ENCODE peak calls at places on chromosomes 6 and 20, in seven cellular contexts. One of them, this sample, is unnamed.
A peak's percentile ranks its signal among the peaks of the same experiment; 100 is the strongest.

GRCh38 chr20:2379511-2380229 is 1.0 kb upstream of the TGM6 start:
- DNase-seq in stimulated activated CD8-positive, alpha-beta memory T cell treated with anti-CD3 and anti-CD28 coated beads, Interleukin-15, amount 100 ng/mL, for 24 hours: no peak
- DNase-seq in ACHN: no peak
- DNase-seq in hepatocyte: no peak
- DNase-seq in IMR-90: no peak
- DNase-seq in iPS DF 19.7: peak; percentile 30
- DNase-seq in stimulated activated naive CD8-positive, alpha-beta T cell treated with anti-CD3 and anti-CD28 coated beads, Interleukin-15, Interleukin-2, amounts not matched to agents 100 U/mL and 50 U/mL, for 24 hours: no peak
- DNase-seq in this sample: no peak

GRCh38 chr6:72760130-72760793 is 138.4 kb downstream of the KCNQ5 start:
- DNase-seq in hepatocyte: no peak
- DNase-seq in IMR-90: peak; percentile 11
- DNase-seq in stimulated activated naive CD8-positive, alpha-beta T cell treated with anti-CD3 and anti-CD28 coated beads, Interleukin-15, Interleukin-2, amounts not matched to agents 100 U/mL and 50 U/mL, for 24 hours: no peak
- DNase-seq in ACHN: no peak
- DNase-seq in iPS DF 19.7: no peak
- DNase-seq in stimulated activated CD8-positive, alpha-beta memory T cell treated with anti-CD3 and anti-CD28 coated beads, Interleukin-15, amount 100 ng/mL, for 24 hours: no peak
- DNase-seq in this sample: no peak

GRCh38 chr20:62920039-62920645 is 6.2 kb downstream of the DIDO1 start:
- DNase-seq in stimulated activated naive CD8-positive, alpha-beta T cell treated with anti-CD3 and anti-CD28 coated beads, Interleukin-15, Interleukin-2, amounts not matched to agents 100 U/mL and 50 U/mL, for 24 hours: no peak
- DNase-seq in ACHN: no peak
- DNase-seq in stimulated activated CD8-positive, alpha-beta memory T cell treated with anti-CD3 and anti-CD28 coated beads, Interleukin-15, amount 100 ng/mL, for 24 hours: no peak
- DNase-seq in iPS DF 19.7: no peak
- DNase-seq in IMR-90: no peak
- DNase-seq in hepatocyte: no peak
- DNase-seq in this sample: no peak

GRCh38 chr6:138821519-138821918 is 25.6 kb downstream of the ECT2L start:
- DNase-seq in ACHN: no peak
- DNase-seq in IMR-90: no peak
- DNase-seq in stimulated activated CD8-positive, alpha-beta memory T cell treated with anti-CD3 and anti-CD28 coated beads, Interleukin-15, amount 100 ng/mL, for 24 hours: no peak
- DNase-seq in stimulated activated naive CD8-positive, alpha-beta T cell treated with anti-CD3 and anti-CD28 coated beads, Interleukin-15, Interleukin-2, amounts not matched to agents 100 U/mL and 50 U/mL, for 24 hours: no peak
- DNase-seq in hepatocyte: no peak
- DNase-seq in iPS DF 19.7: no peak
- DNase-seq in this sample: no peak

GRCh38 chr6:142242269-142242668 is 59.5 kb upstream of the ADGRG6 start:
- DNase-seq in IMR-90: peak; percentile 64
- DNase-seq in ACHN: no peak
- DNase-seq in stimulated activated naive CD8-positive, alpha-beta T cell treated with anti-CD3 and anti-CD28 coated beads, Interleukin-15, Interleukin-2, amounts not matched to agents 100 U/mL and 50 U/mL, for 24 hours: no peak
- DNase-seq in hepatocyte: no peak
- DNase-seq in stimulated activated CD8-positive, alpha-beta memory T cell treated with anti-CD3 and anti-CD28 coated beads, Interleukin-15, amount 100 ng/mL, for 24 hours: no peak
- DNase-seq in iPS DF 19.7: no peak
- DNase-seq in this sample: no peak

GRCh38 chr20:19277381-19277780 is 64.9 kb downstream of the SLC24A3 start:
- DNase-seq in stimulated activated CD8-positive, alpha-beta memory T cell treated with anti-CD3 and anti-CD28 coated beads, Interleukin-15, amount 100 ng/mL, for 24 hours: no peak
- DNase-seq in ACHN: no peak
- DNase-seq in iPS DF 19.7: no peak
- DNase-seq in hepatocyte: no peak
- DNase-seq in stimulated activated naive CD8-positive, alpha-beta T cell treated with anti-CD3 and anti-CD28 coated beads, Interleukin-15, Interleukin-2, amounts not matched to agents 100 U/mL and 50 U/mL, for 24 hours: no peak
- DNase-seq in IMR-90: no peak
- DNase-seq in this sample: no peak

GRCh38 chr6:6916598-6916997 is 191.2 kb upstream of the RREB1 start:
- DNase-seq in stimulated activated CD8-positive, alpha-beta memory T cell treated with anti-CD3 and anti-CD28 coated beads, Interleukin-15, amount 100 ng/mL, for 24 hours: no peak
- DNase-seq in stimulated activated naive CD8-positive, alpha-beta T cell treated with anti-CD3 and anti-CD28 coated beads, Interleukin-15, Interleukin-2, amounts not matched to agents 100 U/mL and 50 U/mL, for 24 hours: no peak
- DNase-seq in IMR-90: no peak
- DNase-seq in iPS DF 19.7: no peak
- DNase-seq in hepatocyte: no peak
- DNase-seq in ACHN: peak; percentile 2
- DNase-seq in this sample: no peak

GRCh38 chr6:31246051-31246495 is 25.8 kb downstream of the HLA-C start:
- DNase-seq in stimulated activated CD8-positive, alpha-beta memory T cell treated with anti-CD3 and anti-CD28 coated beads, Interleukin-15, amount 100 ng/mL, for 24 hours: no peak
- DNase-seq in IMR-90: peak; percentile 84
- DNase-seq in stimulated activated naive CD8-positive, alpha-beta T cell treated with anti-CD3 and anti-CD28 coated beads, Interleukin-15, Interleukin-2, amounts not matched to agents 100 U/mL and 50 U/mL, for 24 hours: no peak
- DNase-seq in hepatocyte: peak; percentile 75
- DNase-seq in iPS DF 19.7: peak; percentile 25
- DNase-seq in ACHN: peak; percentile 69
- DNase-seq in this sample: no peak

GRCh38 chr6:18478610-18479009 is 91.5 kb downstream of the RNF144B start:
- DNase-seq in ACHN: no peak
- DNase-seq in IMR-90: no peak
- DNase-seq in iPS DF 19.7: no peak
- DNase-seq in hepatocyte: no peak
- DNase-seq in stimulated activated naive CD8-positive, alpha-beta T cell treated with anti-CD3 and anti-CD28 coated beads, Interleukin-15, Interleukin-2, amounts not matched to agents 100 U/mL and 50 U/mL, for 24 hours: no peak
- DNase-seq in stimulated activated CD8-positive, alpha-beta memory T cell treated with anti-CD3 and anti-CD28 coated beads, Interleukin-15, amount 100 ng/mL, for 24 hours: no peak
- DNase-seq in this sample: no peak

GRCh38 chr20:50724851-50725721 is 6.3 kb upstream of the PARD6B start:
- DNase-seq in IMR-90: peak; percentile 96
- DNase-seq in ACHN: peak; percentile 96
- DNase-seq in stimulated activated naive CD8-positive, alpha-beta T cell treated with anti-CD3 and anti-CD28 coated beads, Interleukin-15, Interleukin-2, amounts not matched to agents 100 U/mL and 50 U/mL, for 24 hours: peak; percentile 75
- DNase-seq in iPS DF 19.7: no peak
- DNase-seq in stimulated activated CD8-positive, alpha-beta memory T cell treated with anti-CD3 and anti-CD28 coated beads, Interleukin-15, amount 100 ng/mL, for 24 hours: peak; percentile 13
- DNase-seq in hepatocyte: peak; percentile 94
- DNase-seq in this sample: no peak

GRCh38 chr6:21992178-21992967 is 304.5 kb downstream of the PRL start:
- DNase-seq in hepatocyte: peak; percentile 61
- DNase-seq in stimulated activated naive CD8-positive, alpha-beta T cell treated with anti-CD3 and anti-CD28 coated beads, Interleukin-15, Interleukin-2, amounts not matched to agents 100 U/mL and 50 U/mL, for 24 hours: peak; percentile 6
- DNase-seq in IMR-90: peak; percentile 80
- DNase-seq in stimulated activated CD8-positive, alpha-beta memory T cell treated with anti-CD3 and anti-CD28 coated beads, Interleukin-15, amount 100 ng/mL, for 24 hours: no peak
- DNase-seq in ACHN: no peak
- DNase-seq in iPS DF 19.7: no peak
- DNase-seq in this sample: no peak

GRCh38 chr6:159463440-159463839 is 229.6 kb downstream of the SOD2 start:
- DNase-seq in stimulated activated naive CD8-positive, alpha-beta T cell treated with anti-CD3 and anti-CD28 coated beads, Interleukin-15, Interleukin-2, amounts not matched to agents 100 U/mL and 50 U/mL, for 24 hours: no peak
- DNase-seq in ACHN: peak; percentile 26
- DNase-seq in iPS DF 19.7: no peak
- DNase-seq in stimulated activated CD8-positive, alpha-beta memory T cell treated with anti-CD3 and anti-CD28 coated beads, Interleukin-15, amount 100 ng/mL, for 24 hours: no peak
- DNase-seq in hepatocyte: peak; percentile 51
- DNase-seq in IMR-90: peak; percentile 10
- DNase-seq in this sample: no peak

GRCh38 chr6:169454204-169454871 is 200.7 kb upstream of the THBS2 start:
- DNase-seq in stimulated activated naive CD8-positive, alpha-beta T cell treated with anti-CD3 and anti-CD28 coated beads, Interleukin-15, Interleukin-2, amounts not matched to agents 100 U/mL and 50 U/mL, for 24 hours: no peak
- DNase-seq in stimulated activated CD8-positive, alpha-beta memory T cell treated with anti-CD3 and anti-CD28 coated beads, Interleukin-15, amount 100 ng/mL, for 24 hours: no peak
- DNase-seq in IMR-90: peak; percentile 94
- DNase-seq in iPS DF 19.7: no peak
- DNase-seq in ACHN: no peak
- DNase-seq in hepatocyte: peak; percentile 63
- DNase-seq in this sample: no peak

GRCh38 chr20:1631309-1632227 is 11.8 kb upstream of the SIRPB1 start:
- DNase-seq in stimulated activated naive CD8-positive, alpha-beta T cell treated with anti-CD3 and anti-CD28 coated beads, Interleukin-15, Interleukin-2, amounts not matched to agents 100 U/mL and 50 U/mL, for 24 hours: no peak
- DNase-seq in hepatocyte: no peak
- DNase-seq in iPS DF 19.7: peak; percentile 45
- DNase-seq in IMR-90: no peak
- DNase-seq in ACHN: no peak
- DNase-seq in stimulated activated CD8-positive, alpha-beta memory T cell treated with anti-CD3 and anti-CD28 coated beads, Interleukin-15, amount 100 ng/mL, for 24 hours: no peak
- DNase-seq in this sample: no peak

GRCh38 chr6:15020114-15020770 is 225.6 kb upstream of the JARID2 start:
- DNase-seq in hepatocyte: no peak
- DNase-seq in IMR-90: no peak
- DNase-seq in iPS DF 19.7: no peak
- DNase-seq in stimulated activated CD8-positive, alpha-beta memory T cell treated with anti-CD3 and anti-CD28 coated beads, Interleukin-15, amount 100 ng/mL, for 24 hours: no peak
- DNase-seq in stimulated activated naive CD8-positive, alpha-beta T cell treated with anti-CD3 and anti-CD28 coated beads, Interleukin-15, Interleukin-2, amounts not matched to agents 100 U/mL and 50 U/mL, for 24 hours: no peak
- DNase-seq in ACHN: no peak
- DNase-seq in this sample: no peak

GRCh38 chr6:6751615-6752014 is 163.1 kb downstream of the LY86 start:
- DNase-seq in IMR-90: no peak
- DNase-seq in stimulated activated naive CD8-positive, alpha-beta T cell treated with anti-CD3 and anti-CD28 coated beads, Interleukin-15, Interleukin-2, amounts not matched to agents 100 U/mL and 50 U/mL, for 24 hours: peak; percentile 35
- DNase-seq in stimulated activated CD8-positive, alpha-beta memory T cell treated with anti-CD3 and anti-CD28 coated beads, Interleukin-15, amount 100 ng/mL, for 24 hours: no peak
- DNase-seq in iPS DF 19.7: no peak
- DNase-seq in ACHN: no peak
- DNase-seq in hepatocyte: peak; percentile 32
- DNase-seq in this sample: no peak

GRCh38 chr6:53035549-53036213 is 29.5 kb upstream of the FBXO9 start:
- DNase-seq in ACHN: no peak
- DNase-seq in hepatocyte: no peak
- DNase-seq in stimulated activated CD8-positive, alpha-beta memory T cell treated with anti-CD3 and anti-CD28 coated beads, Interleukin-15, amount 100 ng/mL, for 24 hours: no peak
- DNase-seq in IMR-90: peak; percentile 67
- DNase-seq in stimulated activated naive CD8-positive, alpha-beta T cell treated with anti-CD3 and anti-CD28 coated beads, Interleukin-15, Interleukin-2, amounts not matched to agents 100 U/mL and 50 U/mL, for 24 hours: no peak
- DNase-seq in iPS DF 19.7: no peak
- DNase-seq in this sample: no peak

GRCh38 chr20:51284161-51284560 is 258.4 kb downstream of the NFATC2 start:
- DNase-seq in ACHN: no peak
- DNase-seq in stimulated activated naive CD8-positive, alpha-beta T cell treated with anti-CD3 and anti-CD28 coated beads, Interleukin-15, Interleukin-2, amounts not matched to agents 100 U/mL and 50 U/mL, for 24 hours: no peak
- DNase-seq in iPS DF 19.7: no peak
- DNase-seq in stimulated activated CD8-positive, alpha-beta memory T cell treated with anti-CD3 and anti-CD28 coated beads, Interleukin-15, amount 100 ng/mL, for 24 hours: no peak
- DNase-seq in IMR-90: peak; percentile 59
- DNase-seq in hepatocyte: no peak
- DNase-seq in this sample: no peak

GRCh38 chr6:11213305-11214106 is 19.0 kb downstream of the NEDD9 start:
- DNase-seq in IMR-90: peak; percentile 61
- DNase-seq in stimulated activated CD8-positive, alpha-beta memory T cell treated with anti-CD3 and anti-CD28 coated beads, Interleukin-15, amount 100 ng/mL, for 24 hours: no peak
- DNase-seq in stimulated activated naive CD8-positive, alpha-beta T cell treated with anti-CD3 and anti-CD28 coated beads, Interleukin-15, Interleukin-2, amounts not matched to agents 100 U/mL and 50 U/mL, for 24 hours: no peak
- DNase-seq in hepatocyte: no peak
- DNase-seq in ACHN: no peak
- DNase-seq in iPS DF 19.7: no peak
- DNase-seq in this sample: no peak

GRCh38 chr20:45345104-45345936 is 2.9 kb downstream of the SDC4 start:
- DNase-seq in ACHN: no peak
- DNase-seq in stimulated activated CD8-positive, alpha-beta memory T cell treated with anti-CD3 and anti-CD28 coated beads, Interleukin-15, amount 100 ng/mL, for 24 hours: no peak
- DNase-seq in iPS DF 19.7: no peak
- DNase-seq in stimulated activated naive CD8-positive, alpha-beta T cell treated with anti-CD3 and anti-CD28 coated beads, Interleukin-15, Interleukin-2, amounts not matched to agents 100 U/mL and 50 U/mL, for 24 hours: no peak
- DNase-seq in hepatocyte: no peak
- DNase-seq in IMR-90: no peak
- DNase-seq in this sample: no peak

GRCh38 chr6:148502773-148503135 is 160.1 kb downstream of the SASH1 start:
- DNase-seq in stimulated activated naive CD8-positive, alpha-beta T cell treated with anti-CD3 and anti-CD28 coated beads, Interleukin-15, Interleukin-2, amounts not matched to agents 100 U/mL and 50 U/mL, for 24 hours: no peak
- DNase-seq in ACHN: no peak
- DNase-seq in hepatocyte: no peak
- DNase-seq in stimulated activated CD8-positive, alpha-beta memory T cell treated with anti-CD3 and anti-CD28 coated beads, Interleukin-15, amount 100 ng/mL, for 24 hours: no peak
- DNase-seq in iPS DF 19.7: no peak
- DNase-seq in IMR-90: no peak
- DNase-seq in this sample: no peak

GRCh38 chr6:53961679-53962370 is 149.4 kb upstream of the MLIP start:
- DNase-seq in hepatocyte: peak; percentile 56
- DNase-seq in ACHN: peak; percentile 42
- DNase-seq in iPS DF 19.7: no peak
- DNase-seq in stimulated activated CD8-positive, alpha-beta memory T cell treated with anti-CD3 and anti-CD28 coated beads, Interleukin-15, amount 100 ng/mL, for 24 hours: no peak
- DNase-seq in stimulated activated naive CD8-positive, alpha-beta T cell treated with anti-CD3 and anti-CD28 coated beads, Interleukin-15, Interleukin-2, amounts not matched to agents 100 U/mL and 50 U/mL, for 24 hours: no peak
- DNase-seq in IMR-90: peak; percentile 19
- DNase-seq in this sample: no peak

GRCh38 chr6:71181565-71181964 is 107.0 kb upstream of the OGFRL1 start:
- DNase-seq in IMR-90: peak; percentile 87
- DNase-seq in stimulated activated CD8-positive, alpha-beta memory T cell treated with anti-CD3 and anti-CD28 coated beads, Interleukin-15, amount 100 ng/mL, for 24 hours: no peak
- DNase-seq in hepatocyte: peak; percentile 66
- DNase-seq in iPS DF 19.7: peak; percentile 81
- DNase-seq in stimulated activated naive CD8-positive, alpha-beta T cell treated with anti-CD3 and anti-CD28 coated beads, Interleukin-15, Interleukin-2, amounts not matched to agents 100 U/mL and 50 U/mL, for 24 hours: no peak
- DNase-seq in ACHN: peak; percentile 89
- DNase-seq in this sample: peak; percentile 62

GRCh38 chr6:2712102-2712501 is 38.6 kb downstream of the MYLK4 start:
- DNase-seq in stimulated activated CD8-positive, alpha-beta memory T cell treated with anti-CD3 and anti-CD28 coated beads, Interleukin-15, amount 100 ng/mL, for 24 hours: no peak
- DNase-seq in ACHN: no peak
- DNase-seq in iPS DF 19.7: no peak
- DNase-seq in stimulated activated naive CD8-positive, alpha-beta T cell treated with anti-CD3 and anti-CD28 coated beads, Interleukin-15, Interleukin-2, amounts not matched to agents 100 U/mL and 50 U/mL, for 24 hours: no peak
- DNase-seq in hepatocyte: no peak
- DNase-seq in IMR-90: no peak
- DNase-seq in this sample: no peak

GRCh38 chr20:8757146-8757545 is 311.7 kb upstream of the PLCB4 start:
- DNase-seq in IMR-90: peak; percentile 85
- DNase-seq in iPS DF 19.7: no peak
- DNase-seq in hepatocyte: no peak
- DNase-seq in stimulated activated CD8-positive, alpha-beta memory T cell treated with anti-CD3 and anti-CD28 coated beads, Interleukin-15, amount 100 ng/mL, for 24 hours: no peak
- DNase-seq in stimulated activated naive CD8-positive, alpha-beta T cell treated with anti-CD3 and anti-CD28 coated beads, Interleukin-15, Interleukin-2, amounts not matched to agents 100 U/mL and 50 U/mL, for 24 hours: no peak
- DNase-seq in ACHN: peak; percentile 65
- DNase-seq in this sample: no peak

GRCh38 chr20:38155811-38156210 is 9.3 kb downstream of the TGM2 start:
- DNase-seq in hepatocyte: no peak
- DNase-seq in iPS DF 19.7: no peak
- DNase-seq in stimulated activated CD8-positive, alpha-beta memory T cell treated with anti-CD3 and anti-CD28 coated beads, Interleukin-15, amount 100 ng/mL, for 24 hours: no peak
- DNase-seq in ACHN: no peak
- DNase-seq in IMR-90: no peak
- DNase-seq in stimulated activated naive CD8-positive, alpha-beta T cell treated with anti-CD3 and anti-CD28 coated beads, Interleukin-15, Interleukin-2, amounts not matched to agents 100 U/mL and 50 U/mL, for 24 hours: no peak
- DNase-seq in this sample: no peak

GRCh38 chr20:9235518-9235917 is 166.6 kb downstream of the PLCB4 start:
- DNase-seq in hepatocyte: no peak
- DNase-seq in iPS DF 19.7: no peak
- DNase-seq in ACHN: peak; percentile 35
- DNase-seq in stimulated activated CD8-positive, alpha-beta memory T cell treated with anti-CD3 and anti-CD28 coated beads, Interleukin-15, amount 100 ng/mL, for 24 hours: no peak
- DNase-seq in stimulated activated naive CD8-positive, alpha-beta T cell treated with anti-CD3 and anti-CD28 coated beads, Interleukin-15, Interleukin-2, amounts not matched to agents 100 U/mL and 50 U/mL, for 24 hours: no peak
- DNase-seq in IMR-90: peak; percentile 75
- DNase-seq in this sample: no peak

This sample was measured in H1.